ENCODE peak calls at places on chromosomes 11 and 22, in six cellular contexts. I, H, T, M, B and A are unnamed samples.

GRCh38 chr11:6817668-6818067 is 18.2 kb upstream of the OR6A2 start:
- DNase-seq in T (peak), M (peak), H (no peak), B (no peak), I (no peak), A (peak)

GRCh38 chr22:30582051-30582450 is 7.6 kb upstream of the GAL3ST1 start:
- DNase-seq in M (no peak), T (no peak), I (no peak), B (no peak), H (no peak), A (no peak)

GRCh38 chr11:89452780-89453179 is 38.4 kb downstream of the NOX4 start:
- DNase-seq in T (no peak), M (no peak), B (no peak), I (no peak), H (no peak), A (no peak)

GRCh38 chr11:117535201-117535869 is 207.7 kb downstream of the CEP164 start:
- DNase-seq in H (no peak), T (no peak), M (no peak), I (no peak), B (peak), A (no peak)

GRCh38 chr22:20783844-20784723 is 10.2 kb downstream of the SERPIND1 start:
- DNase-seq in M (peak), B (no peak), T (peak), H (peak), I (peak), A (peak)

GRCh38 chr22:31084811-31085492 is 3.8 kb downstream of the SMTN start:
- DNase-seq in H (peak), B (peak), I (peak), M (peak), T (peak), A (peak)

GRCh38 chr11:74720596-74721478 is 10.4 kb downstream of the CHRDL2 start:
- DNase-seq in B (no peak), I (no peak), T (peak), M (no peak), H (no peak), A (peak)

GRCh38 chr11:70063121-70063520 is 15.0 kb upstream of the ANO1 start:
- DNase-seq in H (no peak), I (no peak), M (peak), T (no peak), B (no peak), A (no peak)

GRCh38 chr11:5605849-5606248 is 9.4 kb downstream of the TRIM6 start:
- DNase-seq in B (no peak), H (peak), M (no peak), I (no peak), T (no peak), A (no peak)

GRCh38 chr22:32584650-32585049 is 110.0 kb downstream of the FBXO7 start:
- DNase-seq in B (no peak), H (peak), T (no peak), M (no peak), I (no peak), A (no peak)

GRCh38 chr22:19566599-19567382 is 42.6 kb upstream of the CLDN5 start:
- DNase-seq in H (no peak), M (no peak), B (no peak), I (no peak), T (no peak), A (no peak)

GRCh38 chr11:75186999-75187398 is 36.1 kb downstream of the SLCO2B1 start:
- DNase-seq in T (no peak), M (no peak), B (no peak), I (no peak), H (no peak), A (no peak)

GRCh38 chr11:133927690-133928627 is 28.8 kb downstream of the IGSF9B start:
- DNase-seq in M (peak), I (peak), B (no peak), H (peak), T (peak), A (peak)

GRCh38 chr11:120334894-120335462 is 1.2 kb upstream of the ARHGEF12 start:
- DNase-seq in T (peak), I (peak), M (peak), B (no peak), H (peak), A (peak)

GRCh38 chr11:69382131-69383128 is 88.5 kb downstream of the MYEOV start:
- DNase-seq in I (no peak), T (peak), B (peak), M (peak), H (no peak), A (peak)

GRCh38 chr22:38862375-38863329 is 9.4 kb downstream of the CBX6 start:
- DNase-seq in T (peak), H (no peak), B (peak), M (peak), I (peak), A (peak)

GRCh38 chr11:19828382-19829108 is 115.9 kb downstream of the NAV2 start:
- DNase-seq in I (no peak), H (no peak), B (no peak), T (no peak), M (no peak), A (peak)

GRCh38 chr11:80443177-80443576 is 1002.3 kb upstream of the TENM4 start:
- DNase-seq in M (no peak), T (no peak), B (no peak), H (no peak), I (no peak), A (no peak)

GRCh38 chr22:29994027-29994715 is 86.1 kb upstream of the HORMAD2 start:
- DNase-seq in T (no peak), I (no peak), B (no peak), H (peak), M (no peak), A (no peak)

GRCh38 chr22:31586137-31586920 is 75.7 kb downstream of the PISD start:
- DNase-seq in B (no peak), I (no peak), T (no peak), M (no peak), H (peak), A (no peak)

GRCh38 chr11:122633219-122633829 is 22.2 kb upstream of the UBASH3B start:
- DNase-seq in T (peak), M (peak), H (peak), I (peak), B (no peak), A (peak)

GRCh38 chr11:111457731-111458368 is 54.3 kb downstream of the BTG4 start:
- DNase-seq in H (no peak), T (no peak), M (no peak), I (no peak), B (no peak), A (no peak)

GRCh38 chr11:42407379-42407778 is 904.4 kb upstream of the API5 start:
- DNase-seq in B (no peak), H (peak), T (peak), I (peak), M (peak), A (peak)

GRCh38 chr11:16359369-16359768 is 3.0 kb upstream of the SOX6 start:
- DNase-seq in H (no peak), I (no peak), T (no peak), M (no peak), B (no peak), A (no peak)

GRCh38 chr22:35115515-35115914 is 49.6 kb downstream of the ISX start:
- DNase-seq in H (no peak), I (no peak), M (no peak), T (no peak), B (no peak), A (no peak)

GRCh38 chr11:17012712-17013547 is 1.3 kb downstream of the PLEKHA7 start:
- DNase-seq in T (peak), M (peak), B (peak), I (peak), H (no peak), A (peak)

GRCh38 chr11:46369458-46370152 is 11.9 kb upstream of the MDK start:
- DNase-seq in I (peak), M (peak), T (peak), H (peak), B (no peak), A (peak)

GRCh38 chr11:19713221-19714092 is 820 bp downstream of the NAV2 start:
- DNase-seq in M (peak), H (no peak), T (peak), B (peak), I (peak), A (peak)

GRCh38 chr11:69460540-69461257 is 20.8 kb upstream of the LINC01488 start:
- DNase-seq in B (no peak), H (peak), I (no peak), M (no peak), T (no peak), A (no peak)

GRCh38 chr11:78214331-78215194 is 25.8 kb downstream of the USP35 start:
- DNase-seq in H (no peak), T (peak), I (no peak), B (peak), M (no peak), A (peak)